ENCODE peak calls at places on chromosome 10, in five cellular contexts. I is stimulated activated CD8-positive, alpha-beta memory T cell treated with anti-CD3 and anti-CD28 coated beads, Interleukin-4, amount 100 ng/mL, for 1 hour; H is putamen; L is HT-29; W is hypothalamus. C is an unnamed sample.

GRCh38 chr10:95606922-95607321 is 45.8 kb upstream of the SORBS1 start:
- DNase-seq in I (no peak), H (no peak), L (no peak), W (no peak), C (no peak)

GRCh38 chr10:24374134-24374915 is 165.4 kb downstream of the KIAA1217 start:
- DNase-seq in I (no peak), H (no peak), L (no peak), W (no peak), C (no peak)

GRCh38 chr10:97771055-97771811 is 566 bp downstream of the SFRP5 start:
- DNase-seq in I (no peak), H (no peak), L (no peak), W (no peak), C (no peak)

GRCh38 chr10:36094091-36094490 is 452.0 kb upstream of the FZD8 start:
- DNase-seq in I (no peak), H (no peak), L (no peak), W (no peak), C (no peak)

GRCh38 chr10:72889391-72889831 is 4.1 kb upstream of the OIT3 start:
- DNase-seq in I (no peak), H (no peak), L (no peak), W (no peak), C (no peak)

GRCh38 chr10:101643546-101643945 is 51.4 kb downstream of the FBXW4 start:
- DNase-seq in I (no peak), H (no peak), L (no peak), W (no peak), C (no peak)

GRCh38 chr10:1215862-1216575 is 159.8 kb downstream of the WDR37 start:
- DNase-seq in I (no peak), H (no peak), L (no peak), W (no peak), C (no peak)

GRCh38 chr10:113175756-113176651 is 226.0 kb downstream of the TCF7L2 start:
- DNase-seq in I (no peak), H (no peak), L (no peak), W (no peak), C (no peak)

GRCh38 chr10:48605786-48606529 is 1.1 kb upstream of the ARHGAP22 start:
- DNase-seq in I (no peak), H (no peak), L (no peak), W (no peak), C (no peak)

GRCh38 chr10:30398788-30399187 is 35.2 kb upstream of the MAP3K8 start:
- DNase-seq in I (no peak), H (no peak), L (no peak), W (no peak), C (no peak)

GRCh38 chr10:944034-944831 is 12.7 kb upstream of the LARP4B start:
- DNase-seq in I (no peak), H (no peak), L (no peak), W (no peak), C (no peak)

GRCh38 chr10:86411281-86411841 is 44.8 kb upstream of the GRID1 start:
- DNase-seq in I (no peak), H (peak; percentile 85), L (peak; percentile 48), W (no peak), C (no peak)

GRCh38 chr10:79982486-79982800 is 33.5 kb upstream of the SFTPD start:
- DNase-seq in I (no peak), H (no peak), L (no peak), W (no peak), C (no peak)

GRCh38 chr10:80281292-80281691 is 8.2 kb downstream of the MAT1A start:
- DNase-seq in I (no peak), H (no peak), L (no peak), W (no peak), C (no peak)